ENCODE peak calls at places on chromosomes 12 and 14, in five cellular contexts. T is EH, K is Panc1, L is HTR-8/SVneo, W is psoas muscle. V is an unnamed sample.

GRCh38 chr12:116336542-116337065 is 59.1 kb upstream of the MED13L start:
- DNase-seq in K (no peak), T (no peak), W (no peak), L (no peak), V (no peak)

GRCh38 chr14:77825895-77826519 is 26.1 kb downstream of the ADCK1 start:
- DNase-seq in L (no peak), T (no peak), K (no peak), W (no peak), V (no peak)

GRCh38 chr14:93155667-93156066 is 29.0 kb downstream of the MOAP1 start:
- DNase-seq in K (no peak), W (no peak), T (no peak), L (no peak), V (no peak)

GRCh38 chr12:122203301-122203967 is at the start of gene B3GNT4:
- DNase-seq in K (no peak), W (peak), T (peak), L (peak), V (peak)

GRCh38 chr12:121110211-121110940 is 22.3 kb upstream of the P2RX7 start:
- DNase-seq in K (peak), T (peak), L (peak), W (peak), V (no peak)

GRCh38 chr12:124964836-124965462 is 24.0 kb downstream of the DHX37 start:
- DNase-seq in T (no peak), K (no peak), W (no peak), L (no peak), V (no peak)

GRCh38 chr12:108454539-108455139 is 60.4 kb upstream of the FICD start:
- DNase-seq in K (no peak), L (no peak), T (no peak), W (no peak), V (no peak)

GRCh38 chr14:58540693-58541092 is 97.1 kb upstream of the DACT1 start:
- DNase-seq in L (no peak), T (peak), W (no peak), K (no peak), V (no peak)

GRCh38 chr12:116376354-116377193 is 99.1 kb upstream of the MED13L start:
- DNase-seq in L (no peak), W (no peak), T (peak), K (no peak), V (no peak)

GRCh38 chr14:93067088-93067487 is 48.6 kb downstream of the ITPK1 start:
- DNase-seq in W (no peak), L (no peak), K (no peak), T (no peak), V (no peak)